ENCODE peak calls at places on chromosomes 2 and 18, in nine cellular contexts. Z, Q, C, T, D, W, F, V and K are unnamed samples.

GRCh38 chr18:72128649-72129048 is 415.5 kb downstream of the CBLN2 start:
- DNase-seq in T (no peak), Q (no peak), F (no peak), D (no peak), W (no peak), V (no peak), Z (no peak), C (no peak), K (no peak)

GRCh38 chr18:49924293-49924983 is 111.1 kb upstream of the ACAA2 start:
- DNase-seq in T (no peak), D (no peak), W (no peak), Q (no peak), V (no peak), Z (no peak), F (no peak), C (no peak), K (no peak)

GRCh38 chr2:10659898-10660568 is 29.7 kb downstream of the NOL10 start:
- DNase-seq in F (peak), V (peak), T (no peak), Z (peak), C (peak), D (no peak), W (peak), Q (no peak), K (no peak)

GRCh38 chr18:44143054-44143453 is 537.6 kb upstream of the SETBP1 start:
- DNase-seq in D (no peak), C (no peak), Z (no peak), T (no peak), Q (no peak), V (no peak), F (no peak), W (no peak), K (no peak)

GRCh38 chr2:138030459-138030858 is 66.2 kb downstream of the HNMT start:
- DNase-seq in D (no peak), T (no peak), W (peak), F (no peak), V (no peak), C (no peak), Q (no peak), Z (no peak), K (no peak)

GRCh38 chr2:21438949-21439348 is 315.2 kb downstream of the TDRD15 start:
- DNase-seq in C (no peak), Q (no peak), D (no peak), W (peak), T (no peak), V (no peak), F (no peak), Z (no peak), K (no peak)

GRCh38 chr18:74942319-74942910 is 266.5 kb downstream of the PTGR3 start:
- DNase-seq in C (no peak), V (no peak), Q (no peak), Z (peak), T (no peak), W (no peak), D (no peak), F (no peak), K (no peak)

GRCh38 chr18:4636957-4637356 is 181.8 kb upstream of the DLGAP1 start:
- DNase-seq in D (no peak), Z (no peak), T (no peak), Q (no peak), W (no peak), V (no peak), C (no peak), F (no peak), K (no peak)

GRCh38 chr2:232320038-232320790 is 58.3 kb upstream of the ALPP start:
- DNase-seq in Q (no peak), W (no peak), C (peak), Z (no peak), V (peak), F (no peak), T (no peak), D (no peak), K (no peak)

GRCh38 chr2:235433860-235434259 is 60.0 kb upstream of the AGAP1 start:
- DNase-seq in Z (no peak), D (no peak), T (no peak), F (no peak), V (peak), Q (peak), W (peak), C (peak), K (no peak)

GRCh38 chr2:119155633-119156032 is 2.9 kb downstream of the C1QL2 start:
- DNase-seq in C (peak), Z (no peak), V (no peak), Q (no peak), D (no peak), W (no peak), F (no peak), T (no peak), K (no peak)

GRCh38 chr18:55220523-55220922 is 261.3 kb upstream of the CCDC68 start:
- DNase-seq in W (no peak), C (no peak), V (no peak), T (no peak), D (no peak), Q (peak), F (no peak), Z (no peak), K (no peak)

GRCh38 chr18:46439037-46439436 is 218.0 kb downstream of the LOXHD1 start:
- DNase-seq in Q (no peak), D (no peak), F (no peak), W (no peak), C (no peak), Z (no peak), T (no peak), V (no peak), K (no peak)

GRCh38 chr18:11872479-11873136 is 21.4 kb downstream of the CHMP1B start:
- DNase-seq in Q (no peak), Z (no peak), T (no peak), C (peak), D (no peak), W (no peak), V (peak), F (no peak), K (no peak)

GRCh38 chr2:179588486-179589145 is 272.8 kb downstream of the ZNF385B start:
- DNase-seq in F (no peak), W (no peak), Z (no peak), C (no peak), Q (peak), T (no peak), V (no peak), D (no peak), K (no peak)

GRCh38 chr18:79749251-79750191 is 48.2 kb upstream of the KCNG2 start:
- DNase-seq in Z (no peak), W (no peak), Q (no peak), F (no peak), T (no peak), V (no peak), D (no peak), C (no peak), K (no peak)

GRCh38 chr2:19799881-19800780 is 101.7 kb downstream of the TTC32 start:
- DNase-seq in V (no peak), F (no peak), Z (peak), Q (no peak), W (no peak), D (no peak), C (no peak), T (no peak), K (no peak)

GRCh38 chr2:12456293-12457151 is 260.2 kb upstream of the TRIB2 start:
- DNase-seq in V (peak), D (peak), F (peak), Q (peak), T (peak), Z (peak), C (peak), W (peak), K (peak)